ENCODE peak calls at places on chromosomes 3 and 15, in ten cellular contexts. O is vagina; E is Karpas-422; G is endothelial cell of umbilical vein; Z is CD8-positive, alpha-beta T cell; Y is tibial nerve; M is iPS DF 6.9; A is HCT116; U is Caco-2; D is cardiac muscle cell. J is an unnamed sample.

GRCh38 chr15:34436956-34437442 is 609 bp downstream of the GOLGA8A start:
- DNase-seq in A (no peak), Z (peak; percentile 55), E (no peak), Y (no peak), M (no peak), G (peak; percentile 65), D (peak; percentile 25), U (no peak), O (no peak), J (no peak)

GRCh38 chr3:56864886-56865527 is 63.3 kb upstream of the ARHGEF3 start:
- DNase-seq in O (no peak), M (no peak), E (no peak), G (no peak), Z (no peak), A (no peak), D (no peak), U (no peak), Y (no peak), J (no peak)

GRCh38 chr3:62433396-62433795 is 60.0 kb upstream of the FEZF2 start:
- DNase-seq in Y (no peak), U (no peak), E (no peak), O (no peak), G (no peak), M (no peak), D (no peak), Z (no peak), A (no peak), J (no peak)

GRCh38 chr3:69423756-69424155 is 37.9 kb upstream of the FRMD4B start:
- DNase-seq in Y (no peak), Z (no peak), U (no peak), A (no peak), M (no peak), E (no peak), O (no peak), D (peak; percentile 25), G (no peak), J (no peak)

GRCh38 chr15:67043939-67044771 is 21.2 kb upstream of the SMAD3 start:
- DNase-seq in Y (no peak), O (no peak), Z (no peak), D (peak; percentile 95), E (no peak), M (no peak), A (no peak), G (peak; percentile 45), U (peak; percentile 81), J (no peak)

GRCh38 chr3:177190701-177191100 is 6.6 kb downstream of the TBL1XR1 start:
- DNase-seq in A (no peak), Y (no peak), Z (no peak), U (no peak), M (no peak), G (peak; percentile 36), D (peak; percentile 47), E (no peak), O (no peak), J (no peak)

GRCh38 chr3:86029590-86029989 is 961.4 kb downstream of the VGLL3 start:
- DNase-seq in Z (no peak), Y (no peak), E (no peak), G (no peak), U (no peak), D (no peak), O (no peak), A (no peak), M (no peak), J (no peak)

GRCh38 chr15:71112429-71112828 is 2.8 kb upstream of the THSD4 start:
- DNase-seq in Y (no peak), M (no peak), U (no peak), Z (no peak), E (no peak), G (no peak), A (no peak), O (no peak), D (no peak), J (no peak)

GRCh38 chr3:123733341-123733740 is 148.5 kb upstream of the HACD2 start:
- DNase-seq in D (no peak), O (no peak), M (no peak), Y (no peak), G (no peak), E (no peak), U (no peak), A (no peak), Z (no peak), J (no peak)

GRCh38 chr15:72338148-72338547 is 18.2 kb upstream of the CELF6 start:
- DNase-seq in Y (no peak), U (no peak), Z (no peak), O (no peak), D (no peak), A (no peak), M (no peak), G (no peak), E (no peak), J (no peak)

GRCh38 chr3:160195106-160195505 is 30.1 kb upstream of the C3orf80 start:
- DNase-seq in D (no peak), Y (no peak), O (no peak), U (no peak), Z (no peak), E (no peak), A (no peak), M (no peak), G (no peak), J (no peak)

GRCh38 chr3:160194438-160194837 is 30.8 kb upstream of the C3orf80 start:
- DNase-seq in D (no peak), G (no peak), Y (no peak), A (no peak), Z (no peak), O (no peak), E (no peak), M (no peak), U (no peak), J (no peak)

GRCh38 chr3:160193644-160194192 is 31.5 kb upstream of the C3orf80 start:
- DNase-seq in O (no peak), D (no peak), E (no peak), A (no peak), M (no peak), G (no peak), U (no peak), Z (no peak), Y (no peak), J (no peak)

GRCh38 chr3:160200328-160200727 is 24.9 kb upstream of the C3orf80 start:
- DNase-seq in O (no peak), E (no peak), A (no peak), G (no peak), D (peak; percentile 50), Z (no peak), M (no peak), Y (no peak), U (no peak), J (no peak)

DNA sequence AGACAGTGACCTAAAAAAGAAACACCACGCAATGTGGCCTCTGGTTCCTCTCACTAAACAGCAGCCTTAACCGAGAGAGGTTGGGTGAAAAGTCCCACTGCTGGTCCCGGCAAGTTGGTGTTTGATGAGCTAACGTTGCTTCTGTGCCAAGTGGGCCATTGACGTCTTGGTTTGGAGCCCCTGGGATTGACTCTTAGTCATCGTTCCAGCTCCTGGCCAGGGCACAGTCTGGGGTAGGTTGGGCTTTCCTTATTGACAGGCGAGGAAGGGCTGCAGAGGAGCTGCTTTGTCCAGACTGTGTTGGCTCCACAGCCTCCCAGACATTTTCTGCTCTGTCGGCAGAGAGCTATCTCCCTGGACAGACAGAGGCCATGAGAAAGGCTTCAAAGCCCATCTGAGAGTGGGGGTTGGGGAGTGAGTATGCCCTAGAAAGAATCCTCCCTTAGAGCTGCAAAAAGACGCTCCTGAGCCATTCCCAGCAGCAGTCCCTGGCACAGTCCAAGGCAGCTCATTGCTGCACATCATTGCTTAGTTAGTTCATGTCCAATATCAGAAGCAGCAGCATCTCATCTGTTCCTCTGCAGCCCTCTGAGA is 28.6 kb upstream of the C3orf80 start:
- DNase-seq in M (no peak), D (peak; percentile 85), A (no peak), O (no peak), Y (no peak), Z (no peak), G (no peak), U (no peak), E (no peak), J (no peak)
- H3K4me3 ChIP-seq in M (no peak overlapping the region), D (no peak overlapping the region), A (no peak overlapping the region), O (no peak overlapping the region), Y (no peak overlapping the region), Z (no peak overlapping the region), G (no peak overlapping the region), U (no peak overlapping the region), E (no peak overlapping the region), J (no peak overlapping the region)

GRCh38 chr3:39147711-39148115 is 5.7 kb downstream of the CSRNP1 start:
- DNase-seq in E (peak; percentile 88), O (no peak), U (no peak), G (peak; percentile 84), Z (no peak), A (no peak), D (peak; percentile 64), Y (no peak), M (no peak), J (no peak)
- H3K4me3 ChIP-seq in E (peak overlapping the region; percentile 64), O (peak overlapping the region; percentile 0), U (no peak overlapping the region), G (peak overlapping the region; percentile 33), Z (peak overlapping the region; percentile 55), A (no peak overlapping the region), D (no peak overlapping the region), Y (no peak overlapping the region), M (no peak overlapping the region), J (peak overlapping the region; percentile 91)

GRCh38 chr3:113275876-113276580 is 64.7 kb downstream of the BOC start:
- DNase-seq in O (no peak), A (no peak), Y (peak; percentile 60), E (peak; percentile 80), M (no peak), G (peak; percentile 2), Z (no peak), D (peak; percentile 69), U (no peak), J (no peak)
- H3K4me3 ChIP-seq in O (peak overlapping the region; percentile 24), A (no peak overlapping the region), Y (peak overlapping the region; percentile 16), E (peak overlapping the region; percentile 38), M (no peak overlapping the region), G (no peak overlapping the region), Z (no peak overlapping the region), D (no peak overlapping the region), U (no peak overlapping the region), J (peak overlapping the region; percentile 33)

DNA sequence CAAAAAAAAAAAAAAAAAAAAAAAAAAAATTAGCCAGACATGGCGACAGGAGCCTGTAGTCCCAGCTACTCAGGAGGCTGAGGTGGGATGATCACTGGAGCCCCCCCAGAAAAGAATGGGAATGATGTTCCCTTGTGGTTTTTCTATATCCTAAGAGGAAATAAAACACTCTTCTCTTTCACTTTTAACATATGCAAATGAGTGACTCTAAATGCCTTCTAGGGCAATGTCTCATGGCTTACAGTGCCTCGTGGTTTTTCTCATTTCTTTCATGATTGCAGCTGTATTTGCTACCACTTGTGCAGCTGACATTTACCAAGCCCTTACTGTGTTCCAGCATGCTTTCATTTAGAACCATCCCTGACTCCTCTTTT is 26.4 kb downstream of the STOML1 start:
- DNase-seq in Z (no peak), O (no peak), A (no peak), Y (no peak), M (no peak), D (no peak), G (no peak), E (peak; percentile 62), U (no peak), J (no peak)
- H3K4me3 ChIP-seq in Z (no peak overlapping the region), O (no peak overlapping the region), A (no peak overlapping the region), Y (no peak overlapping the region), M (no peak overlapping the region), D (no peak overlapping the region), G (no peak overlapping the region), E (no peak overlapping the region), U (no peak overlapping the region), J (no peak overlapping the region)

DNA sequence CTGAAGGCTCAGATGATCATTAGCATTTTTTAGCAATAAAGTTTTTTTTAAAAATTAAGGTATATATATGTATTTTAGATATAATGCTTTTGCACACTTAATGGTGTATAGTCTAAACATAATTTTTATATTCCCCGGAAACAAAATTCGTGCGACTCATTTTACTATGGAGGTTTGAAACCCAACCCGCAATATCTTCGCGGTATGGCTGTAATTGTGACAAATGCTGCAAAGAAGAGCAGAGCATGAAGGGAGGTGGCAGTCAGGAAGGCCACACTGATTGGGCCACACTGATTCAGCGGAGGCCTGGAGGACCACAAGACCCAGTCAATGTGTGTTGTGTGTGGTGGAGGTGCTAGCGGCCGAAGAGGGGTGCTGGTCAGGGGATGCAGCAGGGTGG is 4.5 kb upstream of the CYP8B1 start:
- DNase-seq in G (no peak), Z (no peak), Y (no peak), M (no peak), O (no peak), U (no peak), E (peak; percentile 33), D (no peak), A (no peak), J (no peak)
- H3K4me3 ChIP-seq in G (no peak overlapping the region), Z (peak overlapping the region; percentile 77), Y (peak overlapping the region; percentile 50), M (peak overlapping the region; percentile 36), O (peak overlapping the region; percentile 63), U (no peak overlapping the region), E (peak overlapping the region; percentile 68), D (no peak overlapping the region), A (no peak overlapping the region), J (no peak overlapping the region)